ENCODE peak calls at places on chromosomes 12 and 14, in six cellular contexts. One of them, this sample, is unnamed.

GRCh38 chr12:122722347-122722746 is 5.7 kb upstream of the HCAR3 start:
- DNase-seq in astrocyte of the cerebellum: no peak
- DNase-seq in GM12864: no peak
- DNase-seq in fibroblast of the aortic adventitia: no peak
- DNase-seq in tibial nerve: no peak
- DNase-seq in AG09309: no peak
- DNase-seq in this sample: no peak

GRCh38 chr14:88695873-88696272 is 96.9 kb downstream of the EML5 start:
- DNase-seq in fibroblast of the aortic adventitia: no peak
- DNase-seq in astrocyte of the cerebellum: peak
- DNase-seq in AG09309: no peak
- DNase-seq in GM12864: no peak
- DNase-seq in tibial nerve: no peak
- DNase-seq in this sample: no peak

GRCh38 chr12:46209165-46209564 is 59.7 kb downstream of the SLC38A1 start:
- DNase-seq in fibroblast of the aortic adventitia: peak
- DNase-seq in astrocyte of the cerebellum: no peak
- DNase-seq in GM12864: no peak
- DNase-seq in AG09309: peak
- DNase-seq in tibial nerve: no peak
- DNase-seq in this sample: no peak

GRCh38 chr12:40874868-40875267 is 182.6 kb downstream of the CNTN1 start:
- DNase-seq in tibial nerve: no peak
- DNase-seq in astrocyte of the cerebellum: no peak
- DNase-seq in GM12864: no peak
- DNase-seq in AG09309: no peak
- DNase-seq in fibroblast of the aortic adventitia: no peak
- DNase-seq in this sample: no peak

GRCh38 chr12:113935459-113935858 is 30.7 kb downstream of the RBM19 start:
- DNase-seq in fibroblast of the aortic adventitia: no peak
- DNase-seq in GM12864: no peak
- DNase-seq in tibial nerve: no peak
- DNase-seq in AG09309: no peak
- DNase-seq in astrocyte of the cerebellum: no peak
- DNase-seq in this sample: no peak

GRCh38 chr14:51512321-51512720 is 139.4 kb upstream of the FRMD6 start:
- DNase-seq in GM12864: no peak
- DNase-seq in astrocyte of the cerebellum: no peak
- DNase-seq in fibroblast of the aortic adventitia: peak
- DNase-seq in tibial nerve: no peak
- DNase-seq in AG09309: no peak
- DNase-seq in this sample: no peak

GRCh38 chr12:38141861-38142260 is 174.7 kb upstream of the ALG10B start:
- DNase-seq in fibroblast of the aortic adventitia: no peak
- DNase-seq in AG09309: no peak
- DNase-seq in tibial nerve: no peak
- DNase-seq in astrocyte of the cerebellum: no peak
- DNase-seq in GM12864: no peak
- DNase-seq in this sample: no peak

GRCh38 chr14:106826833-106827369 is 1300.5 kb downstream of the TMEM121 start:
- DNase-seq in fibroblast of the aortic adventitia: no peak
- DNase-seq in GM12864: no peak
- DNase-seq in AG09309: no peak
- DNase-seq in tibial nerve: no peak
- DNase-seq in astrocyte of the cerebellum: no peak
- DNase-seq in this sample: no peak

GRCh38 chr12:2739832-2740641 is 54.7 kb upstream of the FKBP4 start:
- DNase-seq in fibroblast of the aortic adventitia: peak
- DNase-seq in tibial nerve: no peak
- DNase-seq in astrocyte of the cerebellum: peak
- DNase-seq in GM12864: no peak
- DNase-seq in AG09309: peak
- DNase-seq in this sample: no peak

GRCh38 chr14:26729851-26730250 is 132.0 kb upstream of the NOVA1 start:
- DNase-seq in fibroblast of the aortic adventitia: peak
- DNase-seq in AG09309: no peak
- DNase-seq in astrocyte of the cerebellum: peak
- DNase-seq in tibial nerve: no peak
- DNase-seq in GM12864: no peak
- DNase-seq in this sample: no peak

GRCh38 chr14:30874999-30875787 is 834 bp downstream of the COCH start:
- DNase-seq in AG09309: no peak
- DNase-seq in fibroblast of the aortic adventitia: no peak
- DNase-seq in GM12864: no peak
- DNase-seq in tibial nerve: no peak
- DNase-seq in astrocyte of the cerebellum: no peak
- DNase-seq in this sample: no peak

GRCh38 chr12:93419388-93420034 is 22.2 kb downstream of the UBE2N start:
- DNase-seq in astrocyte of the cerebellum: peak
- DNase-seq in AG09309: peak
- DNase-seq in fibroblast of the aortic adventitia: peak
- DNase-seq in tibial nerve: no peak
- DNase-seq in GM12864: no peak
- DNase-seq in this sample: no peak

GRCh38 chr12:119676573-119676972 is 8.6 kb downstream of the PRKAB1 start:
- DNase-seq in AG09309: no peak
- DNase-seq in fibroblast of the aortic adventitia: no peak
- DNase-seq in tibial nerve: no peak
- DNase-seq in astrocyte of the cerebellum: no peak
- DNase-seq in GM12864: no peak
- DNase-seq in this sample: no peak
- TF ChIP-seq CTCF in AG09309: peak
- TF ChIP-seq CTCF in fibroblast of the aortic adventitia: no peak
- TF ChIP-seq CTCF in tibial nerve: no peak
- TF ChIP-seq CTCF in astrocyte of the cerebellum: no peak
- TF ChIP-seq CTCF in GM12864: no peak
- TF ChIP-seq CTCF in this sample: peak

DNA sequence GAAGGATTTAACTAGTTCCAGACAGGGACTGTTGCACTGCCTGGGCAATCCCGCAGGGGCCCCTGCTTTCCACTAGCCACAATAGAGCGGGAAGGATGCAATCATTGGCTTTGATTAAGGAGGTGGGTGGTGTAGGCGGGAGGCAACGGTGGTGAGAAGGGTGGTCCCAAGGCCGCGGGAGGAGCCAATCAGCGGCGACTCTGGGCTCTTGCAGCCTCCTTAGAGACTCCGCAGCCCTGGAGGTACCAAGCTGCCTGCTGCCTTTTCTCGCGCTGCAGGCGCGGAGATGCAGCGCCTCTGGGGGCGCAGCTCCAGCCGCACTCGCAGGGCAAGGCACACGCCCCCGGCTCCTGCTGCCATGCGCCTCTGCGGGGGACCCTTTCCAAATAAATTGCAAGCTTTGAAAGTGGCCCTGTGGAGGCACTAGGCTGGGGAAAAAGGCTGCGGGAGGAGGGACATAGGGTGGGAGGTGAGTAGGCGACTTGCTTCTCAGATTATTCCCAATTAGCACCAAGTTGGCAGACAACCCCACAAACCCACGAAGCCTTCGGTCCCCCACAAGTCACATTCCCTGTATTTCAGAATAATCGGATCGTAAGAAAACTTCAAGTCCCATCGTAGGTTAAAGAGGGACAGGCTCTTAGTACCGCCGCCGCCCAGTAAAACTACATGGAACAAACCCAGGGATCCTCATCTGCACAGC is 860 bp upstream of the KCNA1 start:
- DNase-seq in fibroblast of the aortic adventitia: no peak
- DNase-seq in AG09309: no peak
- DNase-seq in GM12864: no peak
- DNase-seq in astrocyte of the cerebellum: peak
- DNase-seq in tibial nerve: no peak
- DNase-seq in this sample: no peak
- TF ChIP-seq CTCF in fibroblast of the aortic adventitia: no peak
- TF ChIP-seq CTCF in AG09309: no peak
- TF ChIP-seq CTCF in GM12864: peak
- TF ChIP-seq CTCF in astrocyte of the cerebellum: peak
- TF ChIP-seq CTCF in tibial nerve: no peak
- TF ChIP-seq CTCF in this sample: peak

DNA sequence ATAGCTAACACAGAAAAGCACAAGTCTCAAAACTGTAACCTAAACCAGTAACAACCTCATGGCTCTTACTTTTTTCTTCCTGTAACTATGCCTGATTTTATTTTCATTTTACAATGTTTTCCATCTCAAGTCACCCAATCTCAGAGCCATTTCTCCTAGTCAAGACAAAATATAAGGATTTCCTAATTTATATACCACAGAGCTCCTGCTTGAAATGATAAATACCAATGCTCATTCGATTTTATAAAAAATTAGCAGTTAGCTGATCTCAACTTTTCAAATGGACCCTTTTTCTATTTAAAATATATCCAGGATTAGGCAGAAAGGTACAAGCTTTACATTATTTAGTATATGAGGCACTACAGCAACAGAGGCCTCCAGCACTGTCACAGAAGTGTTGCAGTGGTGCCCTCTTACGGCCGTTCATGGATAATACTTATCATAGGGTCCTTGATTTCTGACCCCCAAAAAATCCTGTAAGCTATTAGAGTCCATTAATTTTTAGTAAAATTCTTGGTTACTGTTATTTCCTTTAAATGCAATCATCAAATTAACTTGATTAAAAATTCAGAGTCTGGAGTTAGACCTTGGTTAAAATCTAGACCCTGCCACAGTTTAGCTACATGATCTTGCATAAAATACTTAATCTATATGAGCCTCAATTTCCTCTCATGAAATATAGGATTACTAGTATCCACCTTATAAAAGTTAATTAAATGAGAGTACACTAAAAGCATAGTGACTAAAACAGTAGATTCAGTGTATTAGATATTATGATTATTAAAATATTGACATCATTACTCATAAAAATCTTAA is 68.3 kb downstream of the SEC23A start:
- DNase-seq in AG09309: no peak
- DNase-seq in GM12864: no peak
- DNase-seq in astrocyte of the cerebellum: no peak
- DNase-seq in fibroblast of the aortic adventitia: no peak
- DNase-seq in tibial nerve: no peak
- DNase-seq in this sample: no peak
- TF ChIP-seq CTCF in AG09309: peak
- TF ChIP-seq CTCF in GM12864: no peak
- TF ChIP-seq CTCF in astrocyte of the cerebellum: peak
- TF ChIP-seq CTCF in fibroblast of the aortic adventitia: peak
- TF ChIP-seq CTCF in tibial nerve: peak
- TF ChIP-seq CTCF in this sample: peak

DNA sequence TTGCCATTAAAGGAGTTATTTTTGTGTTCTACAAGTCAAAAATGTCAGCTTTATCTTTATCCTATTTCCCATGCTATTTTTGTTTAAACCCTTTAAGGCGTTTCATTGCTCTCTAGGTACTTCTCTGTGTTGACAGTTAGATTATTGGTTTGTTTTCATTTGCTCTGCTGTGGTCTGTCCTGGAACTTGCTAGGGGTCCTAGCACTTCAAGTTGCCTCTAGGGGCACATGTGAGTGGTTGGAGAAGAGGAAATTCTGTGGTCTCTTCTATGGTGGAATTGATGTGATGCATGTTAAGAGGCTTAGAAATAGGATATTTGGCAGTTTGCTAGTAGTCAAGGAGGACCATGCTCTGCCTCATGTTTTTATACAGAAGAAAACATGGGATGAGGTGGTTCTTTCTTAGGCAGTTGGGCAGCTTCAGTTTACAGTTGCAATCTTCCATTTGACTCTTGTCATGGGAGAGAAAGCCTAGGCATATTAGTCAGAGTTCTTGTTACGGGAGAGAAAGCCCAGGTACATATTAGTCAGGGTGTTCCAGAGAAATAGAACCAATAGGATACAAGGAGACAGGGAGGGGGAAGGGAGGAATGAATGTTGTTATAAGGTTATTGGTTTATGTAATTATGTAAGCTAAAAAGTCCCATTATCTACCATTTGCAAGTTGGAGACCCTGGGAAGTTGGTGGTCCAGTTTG is 14.4 kb downstream of the TTLL5 start:
- DNase-seq in AG09309: no peak
- DNase-seq in fibroblast of the aortic adventitia: no peak
- DNase-seq in astrocyte of the cerebellum: peak
- DNase-seq in tibial nerve: no peak
- DNase-seq in GM12864: no peak
- DNase-seq in this sample: no peak
- TF ChIP-seq CTCF in AG09309: no peak
- TF ChIP-seq CTCF in fibroblast of the aortic adventitia: no peak
- TF ChIP-seq CTCF in astrocyte of the cerebellum: peak
- TF ChIP-seq CTCF in tibial nerve: no peak
- TF ChIP-seq CTCF in GM12864: peak
- TF ChIP-seq CTCF in this sample: peak

DNA sequence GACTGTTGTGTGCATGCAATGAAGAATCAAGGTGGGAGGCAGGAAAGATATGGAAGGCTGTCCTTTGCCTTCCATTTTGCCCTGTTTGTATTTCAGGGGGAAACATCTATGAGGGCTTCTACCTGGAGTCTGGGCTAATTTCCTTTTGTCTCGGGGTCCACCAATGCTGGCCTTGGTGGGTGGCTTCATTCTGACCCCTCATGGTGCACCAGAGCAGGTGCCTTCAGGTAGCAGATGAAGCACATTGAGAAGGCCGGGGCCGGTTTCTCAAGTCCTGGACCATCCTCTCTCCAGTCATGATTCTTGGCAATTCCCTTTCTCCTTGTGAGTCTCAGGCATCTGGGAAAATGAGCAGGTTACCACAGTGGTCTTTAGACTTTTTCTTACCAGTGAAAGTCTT is 47.2 kb downstream of the RPH3A start:
- DNase-seq in AG09309: no peak
- DNase-seq in tibial nerve: no peak
- DNase-seq in fibroblast of the aortic adventitia: no peak
- DNase-seq in GM12864: no peak
- DNase-seq in astrocyte of the cerebellum: no peak
- DNase-seq in this sample: no peak
- TF ChIP-seq CTCF in AG09309: no peak
- TF ChIP-seq CTCF in tibial nerve: no peak
- TF ChIP-seq CTCF in fibroblast of the aortic adventitia: no peak
- TF ChIP-seq CTCF in GM12864: no peak
- TF ChIP-seq CTCF in astrocyte of the cerebellum: no peak
- TF ChIP-seq CTCF in this sample: no peak

GRCh38 chr12:109919466-109919865 is 19.4 kb downstream of the TCHP start:
- DNase-seq in astrocyte of the cerebellum: no peak
- DNase-seq in fibroblast of the aortic adventitia: no peak
- DNase-seq in tibial nerve: no peak
- DNase-seq in GM12864: no peak
- DNase-seq in AG09309: no peak
- DNase-seq in this sample: no peak

GRCh38 chr12:109912790-109913189 is 12.7 kb downstream of the TCHP start:
- DNase-seq in astrocyte of the cerebellum: no peak
- DNase-seq in fibroblast of the aortic adventitia: no peak
- DNase-seq in tibial nerve: no peak
- DNase-seq in AG09309: no peak
- DNase-seq in GM12864: no peak
- DNase-seq in this sample: no peak

GRCh38 chr12:109914461-109914860 is 14.4 kb downstream of the TCHP start:
- DNase-seq in fibroblast of the aortic adventitia: no peak
- DNase-seq in GM12864: no peak
- DNase-seq in tibial nerve: no peak
- DNase-seq in AG09309: no peak
- DNase-seq in astrocyte of the cerebellum: no peak
- DNase-seq in this sample: no peak

GRCh38 chr12:109916045-109916444 is 16.0 kb downstream of the TCHP start:
- DNase-seq in astrocyte of the cerebellum: no peak
- DNase-seq in fibroblast of the aortic adventitia: no peak
- DNase-seq in tibial nerve: no peak
- DNase-seq in GM12864: no peak
- DNase-seq in AG09309: no peak
- DNase-seq in this sample: no peak

GRCh38 chr12:109915171-109916040 is 15.3 kb downstream of the TCHP start:
- DNase-seq in GM12864: no peak
- DNase-seq in fibroblast of the aortic adventitia: no peak
- DNase-seq in tibial nerve: no peak
- DNase-seq in AG09309: no peak
- DNase-seq in astrocyte of the cerebellum: no peak
- DNase-seq in this sample: no peak
- TF ChIP-seq CTCF in GM12864: no peak
- TF ChIP-seq CTCF in fibroblast of the aortic adventitia: no peak
- TF ChIP-seq CTCF in tibial nerve: no peak
- TF ChIP-seq CTCF in AG09309: no peak
- TF ChIP-seq CTCF in astrocyte of the cerebellum: no peak
- TF ChIP-seq CTCF in this sample: no peak

GRCh38 chr14:89848165-89848564 is 106.4 kb downstream of the EFCAB11 start:
- DNase-seq in fibroblast of the aortic adventitia: peak
- DNase-seq in AG09309: no peak
- DNase-seq in astrocyte of the cerebellum: no peak
- DNase-seq in tibial nerve: no peak
- DNase-seq in GM12864: no peak
- DNase-seq in this sample: no peak
- TF ChIP-seq CTCF in fibroblast of the aortic adventitia: peak
- TF ChIP-seq CTCF in AG09309: peak
- TF ChIP-seq CTCF in astrocyte of the cerebellum: peak
- TF ChIP-seq CTCF in tibial nerve: peak
- TF ChIP-seq CTCF in GM12864: no peak
- TF ChIP-seq CTCF in this sample: peak